ENCODE peak calls at places on chromosomes 4 and X, in five cellular contexts. One of them, this sample, is unnamed.

GRCh38 chr4:80232707-80233370 is 33.6 kb upstream of the FGF5 start:
- DNase-seq in foreskin fibroblast: no peak
- DNase-seq in heart right ventricle: no peak
- DNase-seq in germinal center: no peak
- DNase-seq in HTR-8/SVneo: no peak
- DNase-seq in this sample: no peak

GRCh38 chr4:10184051-10184450 is 67.5 kb upstream of the WDR1 start:
- DNase-seq in foreskin fibroblast: no peak
- DNase-seq in heart right ventricle: no peak
- DNase-seq in germinal center: no peak
- DNase-seq in HTR-8/SVneo: no peak
- DNase-seq in this sample: no peak

GRCh38 chrX:136816970-136817369 is 36.2 kb upstream of the ARHGEF6 start:
- DNase-seq in foreskin fibroblast: no peak
- DNase-seq in heart right ventricle: no peak
- DNase-seq in germinal center: no peak
- DNase-seq in HTR-8/SVneo: no peak
- DNase-seq in this sample: no peak

GRCh38 chr4:187235456-187236170 is 512.0 kb upstream of the FAT1 start:
- DNase-seq in foreskin fibroblast: no peak
- DNase-seq in heart right ventricle: no peak
- DNase-seq in germinal center: no peak
- DNase-seq in HTR-8/SVneo: no peak
- DNase-seq in this sample: no peak

GRCh38 chrX:120604359-120604782 is 470 bp downstream of the MCTS1 start:
- DNase-seq in foreskin fibroblast: peak
- DNase-seq in heart right ventricle: no peak
- DNase-seq in germinal center: peak
- DNase-seq in HTR-8/SVneo: peak
- DNase-seq in this sample: no peak

GRCh38 chr4:1494416-1495315 is 88.4 kb upstream of the NKX1-1 start:
- DNase-seq in foreskin fibroblast: no peak
- DNase-seq in heart right ventricle: no peak
- DNase-seq in germinal center: no peak
- DNase-seq in HTR-8/SVneo: no peak
- DNase-seq in this sample: no peak

GRCh38 chr4:169106696-169107229 is 96.7 kb upstream of the CBR4 start:
- DNase-seq in foreskin fibroblast: no peak
- DNase-seq in heart right ventricle: no peak
- DNase-seq in germinal center: no peak
- DNase-seq in HTR-8/SVneo: no peak
- DNase-seq in this sample: no peak

GRCh38 chr4:52838729-52839722 is 23.1 kb upstream of the RASL11B start:
- DNase-seq in foreskin fibroblast: no peak
- DNase-seq in heart right ventricle: peak
- DNase-seq in germinal center: no peak
- DNase-seq in HTR-8/SVneo: no peak
- DNase-seq in this sample: no peak

GRCh38 chr4:25756503-25756902 is 100.9 kb downstream of the SLC34A2 start:
- DNase-seq in foreskin fibroblast: no peak
- DNase-seq in heart right ventricle: no peak
- DNase-seq in germinal center: no peak
- DNase-seq in HTR-8/SVneo: no peak
- DNase-seq in this sample: no peak

GRCh38 chr4:174429701-174430100 is 92.6 kb downstream of the HPGD start:
- DNase-seq in foreskin fibroblast: no peak
- DNase-seq in heart right ventricle: no peak
- DNase-seq in germinal center: no peak
- DNase-seq in HTR-8/SVneo: no peak
- DNase-seq in this sample: no peak

GRCh38 chr4:147560632-147561031 is 56.6 kb upstream of the TMEM184C start:
- DNase-seq in foreskin fibroblast: no peak
- DNase-seq in heart right ventricle: no peak
- DNase-seq in germinal center: no peak
- DNase-seq in HTR-8/SVneo: no peak
- DNase-seq in this sample: no peak

GRCh38 chr4:173404296-173404865 is 5.5 kb upstream of the SCRG1 start:
- DNase-seq in foreskin fibroblast: no peak
- DNase-seq in heart right ventricle: no peak
- DNase-seq in germinal center: no peak
- DNase-seq in HTR-8/SVneo: no peak
- DNase-seq in this sample: no peak

GRCh38 chr4:80215449-80216052 is 18.2 kb downstream of the PRDM8 start:
- DNase-seq in foreskin fibroblast: no peak
- DNase-seq in heart right ventricle: no peak
- DNase-seq in germinal center: no peak
- DNase-seq in HTR-8/SVneo: no peak
- DNase-seq in this sample: no peak

GRCh38 chr4:1154126-1154522 is 18.3 kb downstream of the SPON2 start:
- DNase-seq in foreskin fibroblast: no peak
- DNase-seq in heart right ventricle: no peak
- DNase-seq in germinal center: no peak
- DNase-seq in HTR-8/SVneo: no peak
- DNase-seq in this sample: no peak

GRCh38 chrX:17242470-17242869 is 132.5 kb upstream of the NHS start:
- DNase-seq in foreskin fibroblast: peak
- DNase-seq in heart right ventricle: peak
- DNase-seq in germinal center: peak
- DNase-seq in HTR-8/SVneo: peak
- DNase-seq in this sample: no peak

GRCh38 chr4:53586121-53586816 is 5.0 kb downstream of the LNX1 start:
- DNase-seq in foreskin fibroblast: peak
- DNase-seq in heart right ventricle: peak
- DNase-seq in germinal center: no peak
- DNase-seq in HTR-8/SVneo: no peak
- DNase-seq in this sample: no peak

GRCh38 chrX:40262641-40263560 is 165.1 kb upstream of the BCOR start:
- DNase-seq in foreskin fibroblast: peak
- DNase-seq in heart right ventricle: no peak
- DNase-seq in germinal center: no peak
- DNase-seq in HTR-8/SVneo: peak
- DNase-seq in this sample: no peak

GRCh38 chr4:121138014-121138413 is 26.1 kb downstream of the TNIP3 start:
- DNase-seq in foreskin fibroblast: no peak
- DNase-seq in heart right ventricle: no peak
- DNase-seq in germinal center: no peak
- DNase-seq in HTR-8/SVneo: no peak
- DNase-seq in this sample: no peak

GRCh38 chr4:101864660-101865059 is 74.1 kb downstream of the BANK1 start:
- DNase-seq in foreskin fibroblast: no peak
- DNase-seq in heart right ventricle: no peak
- DNase-seq in germinal center: no peak
- DNase-seq in HTR-8/SVneo: no peak
- DNase-seq in this sample: no peak

GRCh38 chr4:17232575-17233253 is 279.2 kb downstream of the QDPR start:
- DNase-seq in foreskin fibroblast: peak
- DNase-seq in heart right ventricle: peak
- DNase-seq in germinal center: no peak
- DNase-seq in HTR-8/SVneo: no peak
- DNase-seq in this sample: no peak

GRCh38 chr4:165873298-165874071 is 448 bp downstream of the TLL1 start:
- DNase-seq in foreskin fibroblast: peak
- DNase-seq in heart right ventricle: peak
- DNase-seq in germinal center: peak
- DNase-seq in HTR-8/SVneo: peak
- DNase-seq in this sample: no peak

GRCh38 chr4:41318839-41319530 is 62.3 kb downstream of the UCHL1 start:
- DNase-seq in foreskin fibroblast: no peak
- DNase-seq in heart right ventricle: peak
- DNase-seq in germinal center: no peak
- DNase-seq in HTR-8/SVneo: peak
- DNase-seq in this sample: no peak

This sample was measured in vagina.